ENCODE peak calls at places on chromosome 2, in four cellular contexts. G is GM19239, A is Right ventricle myocardium superior, B is tibial nerve. W is an unnamed sample.

GRCh38 chr2:183284606-183285005 is 160.4 kb downstream of the NUP35 start:
- DNase-seq in G (no peak), B (no peak), A (no peak), W (no peak)

GRCh38 chr2:224160917-224161316 is 121.8 kb upstream of the SERPINE2 start:
- DNase-seq in A (peak), B (no peak), G (no peak), W (no peak)

GRCh38 chr2:188928643-188929042 is 45.5 kb upstream of the COL3A1 start:
- DNase-seq in A (no peak), G (no peak), B (no peak), W (no peak)

GRCh38 chr2:120986898-120987650 is 251.4 kb downstream of the GLI2 start:
- DNase-seq in B (no peak), A (no peak), G (no peak), W (no peak)

GRCh38 chr2:224442092-224442999 is 40.4 kb upstream of the FAM124B start:
- DNase-seq in G (peak), B (no peak), A (peak), W (no peak)

GRCh38 chr2:134207589-134208209 is 46.2 kb upstream of the MGAT5 start:
- DNase-seq in B (peak), A (peak), G (no peak), W (no peak)

GRCh38 chr2:3585239-3586109 is 9.4 kb upstream of the COLEC11 start:
- DNase-seq in A (peak), G (no peak), B (peak), W (no peak)

GRCh38 chr2:98277156-98277859 is 68.9 kb upstream of the CNGA3 start:
- DNase-seq in A (no peak), B (no peak), G (no peak), W (no peak)